ENCODE peak calls at places on chromosomes 1 and 21, in five cellular contexts. W is body of pancreas, T is foreskin fibroblast, B is AG09309, C is AG04450. G is an unnamed sample.

GRCh38 chr1:39266269-39266668 is 61.8 kb downstream of the MACF1 start:
- DNase-seq in W (no peak), T (no peak), B (no peak), C (no peak), G (no peak)

GRCh38 chr1:202283379-202283844 is 58.3 kb downstream of the UBE2T start:
- DNase-seq in W (peak), T (peak), B (peak), C (peak), G (no peak)

GRCh38 chr1:206464456-206464964 is 5.8 kb upstream of the IKBKE start:
- DNase-seq in W (no peak), T (peak), B (peak), C (peak), G (peak)

GRCh38 chr21:18725653-18726052 is 322.1 kb upstream of the TMPRSS15 start:
- DNase-seq in W (no peak), T (no peak), B (no peak), C (no peak), G (no peak)

GRCh38 chr1:214445846-214446614 is 105.4 kb downstream of the PTPN14 start:
- DNase-seq in W (no peak), T (peak), B (peak), C (peak), G (no peak)

GRCh38 chr21:14815001-14815400 is 249.8 kb downstream of the NRIP1 start:
- DNase-seq in W (no peak), T (no peak), B (no peak), C (no peak), G (no peak)

GRCh38 chr1:234710381-234710780 is 100.4 kb upstream of the IRF2BP2 start:
- DNase-seq in W (no peak), T (no peak), B (no peak), C (no peak), G (no peak)

GRCh38 chr1:86154581-86155060 is 2.0 kb downstream of the COL24A1 start:
- DNase-seq in W (no peak), T (peak), B (peak), C (no peak), G (no peak)

GRCh38 chr1:45246760-45247159 is 40.4 kb upstream of the ZSWIM5 start:
- DNase-seq in W (no peak), T (peak), B (peak), C (peak), G (no peak)

GRCh38 chr1:197811769-197812168 is 36.5 kb upstream of the DENND1B start:
- DNase-seq in W (no peak), T (no peak), B (no peak), C (no peak), G (no peak)

GRCh38 chr1:22723151-22723550 is 12.5 kb downstream of the EPHB2 start:
- DNase-seq in W (no peak), T (no peak), B (no peak), C (no peak), G (no peak)

GRCh38 chr1:225396357-225396756 is 31.5 kb downstream of the LBR start:
- DNase-seq in W (no peak), T (no peak), B (no peak), C (no peak), G (no peak)

GRCh38 chr1:19260211-19261138 is 8.9 kb downstream of the MRTO4 start:
- DNase-seq in W (peak), T (peak), B (peak), C (peak), G (no peak)

GRCh38 chr1:42380617-42381423 is at the start of gene RIMKLA:
- DNase-seq in W (peak), T (no peak), B (no peak), C (no peak), G (no peak)

GRCh38 chr1:110337704-110338199 is 1.4 kb upstream of the RBM15 start:
- DNase-seq in W (peak), T (no peak), B (no peak), C (no peak), G (no peak)

GRCh38 chr1:234963180-234963903 is 165.3 kb downstream of the TOMM20 start:
- DNase-seq in W (peak), T (peak), B (peak), C (peak), G (no peak)

GRCh38 chr1:246000638-246001015 is 506.5 kb downstream of the SMYD3 start:
- DNase-seq in W (no peak), T (no peak), B (no peak), C (no peak), G (no peak)

GRCh38 chr1:36408479-36408878 is 10.8 kb upstream of the LSM10 start:
- DNase-seq in W (no peak), T (peak), B (no peak), C (no peak), G (no peak)

GRCh38 chr1:55129194-55129728 is 85.9 kb downstream of the USP24 start:
- DNase-seq in W (peak), T (no peak), B (peak), C (peak), G (no peak)

GRCh38 chr1:90133133-90133532 is 138.2 kb downstream of the ZNF326 start:
- DNase-seq in W (peak), T (no peak), B (no peak), C (no peak), G (peak)

GRCh38 chr1:40877681-40878080 is 15.5 kb upstream of the CITED4 start:
- DNase-seq in W (peak), T (peak), B (peak), C (peak), G (peak)

GRCh38 chr1:34985063-34985770 is at the start of gene TMEM35B:
- DNase-seq in W (peak), T (peak), B (no peak), C (no peak), G (no peak)

GRCh38 chr1:52423771-52424170 is 19.4 kb downstream of the PRPF38A start:
- DNase-seq in W (peak), T (no peak), B (no peak), C (no peak), G (no peak)

GRCh38 chr1:113784104-113784779 is 25.0 kb upstream of the PHTF1 start:
- DNase-seq in W (no peak), T (no peak), B (no peak), C (no peak), G (no peak)

GRCh38 chr21:14092834-14093560 is 117.8 kb downstream of the LIPI start:
- DNase-seq in W (no peak), T (no peak), B (no peak), C (no peak), G (no peak)

GRCh38 chr1:94522304-94522703 is 19.3 kb downstream of the F3 start:
- DNase-seq in W (peak), T (peak), B (peak), C (no peak), G (no peak)

GRCh38 chr1:14924455-14925325 is 228.9 kb upstream of the TMEM51 start:
- DNase-seq in W (peak), T (peak), B (no peak), C (no peak), G (no peak)

GRCh38 chr1:61391730-61392129 is 309.4 kb downstream of the NFIA start:
- DNase-seq in W (no peak), T (no peak), B (no peak), C (no peak), G (no peak)

GRCh38 chr1:48916121-48917069 is 139.7 kb upstream of the BEND5 start:
- DNase-seq in W (peak), T (peak), B (peak), C (no peak), G (peak)

GRCh38 chr21:39955326-39955725 is 88.1 kb downstream of the PCP4 start:
- DNase-seq in W (no peak), T (no peak), B (no peak), C (no peak), G (no peak)

GRCh38 chr1:161307230-161307768 is 2.5 kb downstream of the MPZ start:
- DNase-seq in W (peak), T (peak), B (no peak), C (no peak), G (no peak)

GRCh38 chr1:17851075-17851474 is 95.9 kb downstream of the ACTL8 start:
- DNase-seq in W (no peak), T (no peak), B (no peak), C (no peak), G (no peak)

GRCh38 chr21:25964009-25964408 is 206.6 kb downstream of the APP start:
- DNase-seq in W (peak), T (no peak), B (no peak), C (no peak), G (no peak)

GRCh38 chr1:166952002-166952746 is 23.2 kb downstream of the ILDR2 start:
- DNase-seq in W (no peak), T (no peak), B (no peak), C (peak), G (no peak)

GRCh38 chr1:236128646-236129178 is 13.6 kb upstream of the GPR137B start:
- DNase-seq in W (no peak), T (no peak), B (no peak), C (no peak), G (no peak)

GRCh38 chr1:208189183-208189582 is 55.0 kb downstream of the PLXNA2 start:
- DNase-seq in W (no peak), T (no peak), B (no peak), C (no peak), G (no peak)

GRCh38 chr1:168734946-168735345 is 5.9 kb upstream of the DPT start:
- DNase-seq in W (no peak), T (no peak), B (no peak), C (no peak), G (no peak)
- TF ChIP-seq CTCF in W (no peak), T (no peak), B (no peak), C (no peak), G (peak)

GRCh38 chr1:98049370-98050115 is 128.7 kb upstream of the DPYD start:
- DNase-seq in W (no peak), T (no peak), B (no peak), C (no peak), G (no peak)
- H3K4me3 ChIP-seq in W (no peak), T (peak), B (peak), C (peak), G (no peak)

DNA sequence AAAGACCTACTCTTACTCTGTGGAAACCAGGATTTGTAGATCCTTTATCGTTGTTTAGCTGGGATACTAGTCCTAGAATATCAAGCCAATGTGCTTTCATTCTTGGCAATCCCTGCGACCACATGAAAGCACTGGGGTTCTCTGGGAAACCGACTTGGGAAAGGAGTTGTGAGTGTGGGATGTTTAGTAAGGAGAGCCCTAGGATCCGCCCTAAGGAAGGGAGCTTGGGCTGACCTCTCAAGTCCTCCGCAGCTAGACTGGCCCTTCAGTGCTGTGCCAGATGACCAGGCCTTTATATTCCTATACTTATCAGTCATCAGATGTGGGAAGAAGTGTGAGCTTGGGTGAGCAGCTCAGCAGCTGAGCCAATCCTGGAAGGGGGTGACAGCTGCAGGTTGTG is 5.2 kb upstream of the KRTAP19-8 start:
- DNase-seq in W (no peak), T (no peak), B (no peak), C (no peak), G (no peak)
- TF ChIP-seq CTCF in W (no peak), T (no peak), B (no peak), C (no peak), G (no peak)

GRCh38 chr1:2943686-2944260 is 77.5 kb upstream of the ACTRT2 start:
- DNase-seq in W (no peak), T (no peak), B (no peak), C (no peak), G (no peak)
- H3K4me3 ChIP-seq in W (no peak), T (no peak), B (no peak), C (no peak), G (no peak)

DNA sequence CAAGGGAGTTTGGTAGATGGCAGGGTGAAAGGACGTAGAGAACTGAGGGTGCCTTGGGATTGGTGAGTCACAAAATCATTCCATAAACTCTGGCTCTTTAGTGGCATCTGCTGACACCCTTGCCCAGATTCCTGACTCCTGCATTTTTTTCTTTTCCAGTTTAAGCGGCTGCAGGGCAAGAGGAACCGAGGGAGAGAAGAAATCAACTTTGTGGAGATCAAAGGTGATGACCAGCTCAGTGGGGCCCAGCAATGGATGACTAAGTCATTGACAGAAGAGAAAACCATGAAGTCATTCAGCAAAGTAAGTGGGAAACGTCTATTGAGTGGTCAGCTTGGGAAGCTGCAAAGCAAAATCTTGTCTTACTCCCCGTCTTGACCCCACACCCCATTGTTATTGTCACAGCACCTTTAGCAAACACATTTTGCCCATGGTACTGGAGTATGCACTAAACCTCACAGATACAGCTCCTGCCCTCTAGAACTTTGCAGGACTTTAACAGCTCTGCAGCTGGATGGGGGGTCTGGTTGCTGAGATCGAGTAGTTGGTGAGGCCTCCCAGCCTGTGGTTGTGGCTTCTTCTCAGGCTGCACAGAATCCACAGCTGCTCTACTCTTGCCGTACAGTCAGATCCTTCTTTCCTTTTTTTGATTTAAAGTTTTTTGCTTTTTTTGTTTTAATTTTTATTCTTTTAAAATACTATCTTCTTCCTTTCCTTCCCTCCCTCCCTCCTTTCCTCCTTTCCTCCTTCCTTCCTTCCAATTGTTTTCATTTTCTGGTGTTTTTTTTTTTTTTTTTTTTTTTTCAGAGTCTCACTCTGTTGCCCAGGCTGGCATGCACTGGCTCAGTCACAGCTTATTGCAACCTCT is 21.9 kb downstream of the SH2D2A start:
- DNase-seq in W (no peak), T (no peak), B (no peak), C (no peak), G (no peak)
- TF ChIP-seq CTCF in W (no peak), T (no peak), B (no peak), C (no peak), G (no peak)

DNA sequence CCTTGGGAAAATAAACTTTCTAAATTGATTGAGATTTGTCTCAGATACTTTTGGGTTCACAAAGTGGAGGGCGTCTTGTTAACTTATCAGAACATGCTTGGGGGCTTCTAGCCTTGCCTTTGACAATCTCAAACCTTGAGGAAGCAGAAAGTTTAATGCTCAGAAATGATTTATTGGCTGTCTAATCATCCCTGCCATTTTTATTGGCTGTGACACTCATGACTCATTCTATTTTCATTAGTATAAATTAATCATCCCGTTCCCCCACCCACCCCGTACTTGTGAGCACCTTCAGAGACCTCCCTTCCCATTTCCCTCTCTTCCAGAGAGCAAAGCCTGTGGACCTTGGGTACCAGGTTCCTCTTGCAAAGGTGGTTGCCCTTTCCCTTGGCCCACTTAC is 87.1 kb downstream of the FGGY start:
- DNase-seq in W (no peak), T (no peak), B (no peak), C (no peak), G (no peak)
- H3K4me3 ChIP-seq in W (no peak), T (no peak), B (no peak), C (no peak), G (no peak)

GRCh38 chr21:41231060-41231459 is 63.1 kb downstream of the BACE2 start:
- DNase-seq in W (no peak), T (no peak), B (no peak), C (no peak), G (no peak)
- TF ChIP-seq CTCF in W (no peak), T (no peak), B (no peak), C (no peak), G (no peak)

GRCh38 chr1:63064135-63064534 is 258.2 kb upstream of the FOXD3 start:
- DNase-seq in W (no peak), T (no peak), B (no peak), C (no peak), G (no peak)

GRCh38 chr1:63068626-63069025 is 253.7 kb upstream of the FOXD3 start:
- DNase-seq in W (no peak), T (no peak), B (no peak), C (no peak), G (no peak)

GRCh38 chr1:63073530-63074306 is 248.6 kb upstream of the FOXD3 start:
- DNase-seq in W (peak), T (peak), B (no peak), C (no peak), G (no peak)

GRCh38 chr1:63074321-63074720 is 248.0 kb upstream of the FOXD3 start:
- DNase-seq in W (no peak), T (no peak), B (no peak), C (no peak), G (no peak)

GRCh38 chr1:63069214-63069613 is 253.2 kb upstream of the FOXD3 start:
- DNase-seq in W (no peak), T (no peak), B (no peak), C (no peak), G (no peak)
- H3K4me3 ChIP-seq in W (no peak), T (no peak), B (no peak), C (no peak), G (no peak)